ENCODE peak calls at places on chromosomes 6 and 20, in eight cellular contexts. One of them, this sample, is unnamed.

GRCh38 chr6:157638779-157639178 is 184.3 kb upstream of the SNX9 start:
- DNase-seq in activated T-helper 9 cell treated with anti-CD3 and anti-CD28 coated beads, Interleukin-2, amount 50 U/mL, for 16 hours: no peak
- DNase-seq in HEK293T: no peak
- DNase-seq in epithelial cell of esophagus: no peak
- DNase-seq in activated naive CD4-positive, alpha-beta T cell treated with anti-CD3 and anti-CD28 coated beads, Interleukin-2, amount 50 U/mL, for 72 hours: no peak
- DNase-seq in astrocyte of the hippocampus: no peak
- DNase-seq in NAMALWA: no peak
- DNase-seq in activated gamma-delta T cell treated with Interleukin-2 at 50 U/mL for 16 hours: no peak
- DNase-seq in this sample: no peak

GRCh38 chr6:152206072-152206818 is 398.8 kb downstream of the ESR1 start:
- DNase-seq in activated T-helper 9 cell treated with anti-CD3 and anti-CD28 coated beads, Interleukin-2, amount 50 U/mL, for 16 hours: peak
- DNase-seq in HEK293T: peak
- DNase-seq in epithelial cell of esophagus: peak
- DNase-seq in activated naive CD4-positive, alpha-beta T cell treated with anti-CD3 and anti-CD28 coated beads, Interleukin-2, amount 50 U/mL, for 72 hours: no peak
- DNase-seq in astrocyte of the hippocampus: no peak
- DNase-seq in NAMALWA: peak
- DNase-seq in activated gamma-delta T cell treated with Interleukin-2 at 50 U/mL for 16 hours: peak
- DNase-seq in this sample: peak

GRCh38 chr6:12605888-12606345 is 110.7 kb upstream of the PHACTR1 start:
- DNase-seq in activated T-helper 9 cell treated with anti-CD3 and anti-CD28 coated beads, Interleukin-2, amount 50 U/mL, for 16 hours: no peak
- DNase-seq in HEK293T: peak
- DNase-seq in epithelial cell of esophagus: peak
- DNase-seq in activated naive CD4-positive, alpha-beta T cell treated with anti-CD3 and anti-CD28 coated beads, Interleukin-2, amount 50 U/mL, for 72 hours: no peak
- DNase-seq in astrocyte of the hippocampus: peak
- DNase-seq in NAMALWA: peak
- DNase-seq in activated gamma-delta T cell treated with Interleukin-2 at 50 U/mL for 16 hours: no peak
- DNase-seq in this sample: peak

GRCh38 chr20:33609504-33609903 is 52.6 kb upstream of the C20orf144 start:
- DNase-seq in activated T-helper 9 cell treated with anti-CD3 and anti-CD28 coated beads, Interleukin-2, amount 50 U/mL, for 16 hours: no peak
- DNase-seq in HEK293T: no peak
- DNase-seq in epithelial cell of esophagus: no peak
- DNase-seq in activated naive CD4-positive, alpha-beta T cell treated with anti-CD3 and anti-CD28 coated beads, Interleukin-2, amount 50 U/mL, for 72 hours: no peak
- DNase-seq in astrocyte of the hippocampus: no peak
- DNase-seq in NAMALWA: no peak
- DNase-seq in activated gamma-delta T cell treated with Interleukin-2 at 50 U/mL for 16 hours: no peak
- DNase-seq in this sample: peak

GRCh38 chr6:15658345-15658744 is 4.5 kb downstream of the DTNBP1 start:
- DNase-seq in activated T-helper 9 cell treated with anti-CD3 and anti-CD28 coated beads, Interleukin-2, amount 50 U/mL, for 16 hours: no peak
- DNase-seq in HEK293T: no peak
- DNase-seq in epithelial cell of esophagus: no peak
- DNase-seq in activated naive CD4-positive, alpha-beta T cell treated with anti-CD3 and anti-CD28 coated beads, Interleukin-2, amount 50 U/mL, for 72 hours: no peak
- DNase-seq in astrocyte of the hippocampus: no peak
- DNase-seq in NAMALWA: peak
- DNase-seq in activated gamma-delta T cell treated with Interleukin-2 at 50 U/mL for 16 hours: no peak
- DNase-seq in this sample: peak

GRCh38 chr6:22035690-22036089 is 261.1 kb downstream of the PRL start:
- DNase-seq in activated T-helper 9 cell treated with anti-CD3 and anti-CD28 coated beads, Interleukin-2, amount 50 U/mL, for 16 hours: no peak
- DNase-seq in HEK293T: no peak
- DNase-seq in epithelial cell of esophagus: no peak
- DNase-seq in activated naive CD4-positive, alpha-beta T cell treated with anti-CD3 and anti-CD28 coated beads, Interleukin-2, amount 50 U/mL, for 72 hours: no peak
- DNase-seq in astrocyte of the hippocampus: no peak
- DNase-seq in NAMALWA: no peak
- DNase-seq in activated gamma-delta T cell treated with Interleukin-2 at 50 U/mL for 16 hours: no peak
- DNase-seq in this sample: no peak

GRCh38 chr20:11170565-11170964 is 496.8 kb upstream of the JAG1 start:
- DNase-seq in activated T-helper 9 cell treated with anti-CD3 and anti-CD28 coated beads, Interleukin-2, amount 50 U/mL, for 16 hours: no peak
- DNase-seq in HEK293T: no peak
- DNase-seq in epithelial cell of esophagus: no peak
- DNase-seq in activated naive CD4-positive, alpha-beta T cell treated with anti-CD3 and anti-CD28 coated beads, Interleukin-2, amount 50 U/mL, for 72 hours: no peak
- DNase-seq in astrocyte of the hippocampus: peak
- DNase-seq in NAMALWA: no peak
- DNase-seq in activated gamma-delta T cell treated with Interleukin-2 at 50 U/mL for 16 hours: no peak
- DNase-seq in this sample: no peak

GRCh38 chr6:38034269-38034914 is 214.9 kb downstream of the ZFAND3 start:
- DNase-seq in activated T-helper 9 cell treated with anti-CD3 and anti-CD28 coated beads, Interleukin-2, amount 50 U/mL, for 16 hours: no peak
- DNase-seq in HEK293T: no peak
- DNase-seq in epithelial cell of esophagus: peak
- DNase-seq in activated naive CD4-positive, alpha-beta T cell treated with anti-CD3 and anti-CD28 coated beads, Interleukin-2, amount 50 U/mL, for 72 hours: no peak
- DNase-seq in astrocyte of the hippocampus: peak
- DNase-seq in NAMALWA: peak
- DNase-seq in activated gamma-delta T cell treated with Interleukin-2 at 50 U/mL for 16 hours: no peak
- DNase-seq in this sample: peak

GRCh38 chr6:71482742-71483141 is 194.1 kb downstream of the OGFRL1 start:
- DNase-seq in activated T-helper 9 cell treated with anti-CD3 and anti-CD28 coated beads, Interleukin-2, amount 50 U/mL, for 16 hours: no peak
- DNase-seq in HEK293T: no peak
- DNase-seq in epithelial cell of esophagus: peak
- DNase-seq in activated naive CD4-positive, alpha-beta T cell treated with anti-CD3 and anti-CD28 coated beads, Interleukin-2, amount 50 U/mL, for 72 hours: no peak
- DNase-seq in astrocyte of the hippocampus: no peak
- DNase-seq in NAMALWA: no peak
- DNase-seq in activated gamma-delta T cell treated with Interleukin-2 at 50 U/mL for 16 hours: no peak
- DNase-seq in this sample: no peak

GRCh38 chr6:12440981-12441380 is 150.8 kb downstream of the EDN1 start:
- DNase-seq in activated T-helper 9 cell treated with anti-CD3 and anti-CD28 coated beads, Interleukin-2, amount 50 U/mL, for 16 hours: no peak
- DNase-seq in HEK293T: no peak
- DNase-seq in epithelial cell of esophagus: peak
- DNase-seq in activated naive CD4-positive, alpha-beta T cell treated with anti-CD3 and anti-CD28 coated beads, Interleukin-2, amount 50 U/mL, for 72 hours: no peak
- DNase-seq in astrocyte of the hippocampus: no peak
- DNase-seq in NAMALWA: no peak
- DNase-seq in activated gamma-delta T cell treated with Interleukin-2 at 50 U/mL for 16 hours: no peak
- DNase-seq in this sample: no peak

GRCh38 chr6:170201361-170201760 is 89.5 kb downstream of the DLL1 start:
- DNase-seq in activated T-helper 9 cell treated with anti-CD3 and anti-CD28 coated beads, Interleukin-2, amount 50 U/mL, for 16 hours: no peak
- DNase-seq in HEK293T: no peak
- DNase-seq in epithelial cell of esophagus: no peak
- DNase-seq in activated naive CD4-positive, alpha-beta T cell treated with anti-CD3 and anti-CD28 coated beads, Interleukin-2, amount 50 U/mL, for 72 hours: no peak
- DNase-seq in astrocyte of the hippocampus: no peak
- DNase-seq in NAMALWA: no peak
- DNase-seq in activated gamma-delta T cell treated with Interleukin-2 at 50 U/mL for 16 hours: no peak
- DNase-seq in this sample: no peak

GRCh38 chr6:22821664-22822320 is 252.4 kb downstream of the HDGFL1 start:
- DNase-seq in activated T-helper 9 cell treated with anti-CD3 and anti-CD28 coated beads, Interleukin-2, amount 50 U/mL, for 16 hours: no peak
- DNase-seq in HEK293T: no peak
- DNase-seq in epithelial cell of esophagus: no peak
- DNase-seq in activated naive CD4-positive, alpha-beta T cell treated with anti-CD3 and anti-CD28 coated beads, Interleukin-2, amount 50 U/mL, for 72 hours: no peak
- DNase-seq in astrocyte of the hippocampus: peak
- DNase-seq in NAMALWA: no peak
- DNase-seq in activated gamma-delta T cell treated with Interleukin-2 at 50 U/mL for 16 hours: no peak
- DNase-seq in this sample: no peak

GRCh38 chr6:154528286-154528915 is 17.9 kb upstream of the CNKSR3 start:
- DNase-seq in activated T-helper 9 cell treated with anti-CD3 and anti-CD28 coated beads, Interleukin-2, amount 50 U/mL, for 16 hours: no peak
- DNase-seq in HEK293T: no peak
- DNase-seq in epithelial cell of esophagus: no peak
- DNase-seq in activated naive CD4-positive, alpha-beta T cell treated with anti-CD3 and anti-CD28 coated beads, Interleukin-2, amount 50 U/mL, for 72 hours: no peak
- DNase-seq in astrocyte of the hippocampus: no peak
- DNase-seq in NAMALWA: no peak
- DNase-seq in activated gamma-delta T cell treated with Interleukin-2 at 50 U/mL for 16 hours: no peak
- DNase-seq in this sample: no peak

GRCh38 chr6:112183271-112183671 is 71.1 kb downstream of the LAMA4 start:
- DNase-seq in activated T-helper 9 cell treated with anti-CD3 and anti-CD28 coated beads, Interleukin-2, amount 50 U/mL, for 16 hours: no peak
- DNase-seq in HEK293T: no peak
- DNase-seq in epithelial cell of esophagus: no peak
- DNase-seq in activated naive CD4-positive, alpha-beta T cell treated with anti-CD3 and anti-CD28 coated beads, Interleukin-2, amount 50 U/mL, for 72 hours: no peak
- DNase-seq in astrocyte of the hippocampus: peak
- DNase-seq in NAMALWA: no peak
- DNase-seq in activated gamma-delta T cell treated with Interleukin-2 at 50 U/mL for 16 hours: no peak
- DNase-seq in this sample: no peak

GRCh38 chr6:122322824-122323223 is 76.6 kb upstream of the HSF2 start:
- DNase-seq in activated T-helper 9 cell treated with anti-CD3 and anti-CD28 coated beads, Interleukin-2, amount 50 U/mL, for 16 hours: no peak
- DNase-seq in HEK293T: no peak
- DNase-seq in epithelial cell of esophagus: peak
- DNase-seq in activated naive CD4-positive, alpha-beta T cell treated with anti-CD3 and anti-CD28 coated beads, Interleukin-2, amount 50 U/mL, for 72 hours: no peak
- DNase-seq in astrocyte of the hippocampus: peak
- DNase-seq in NAMALWA: peak
- DNase-seq in activated gamma-delta T cell treated with Interleukin-2 at 50 U/mL for 16 hours: no peak
- DNase-seq in this sample: no peak

GRCh38 chr6:1767481-1768246 is 157.9 kb downstream of the FOXC1 start:
- DNase-seq in activated T-helper 9 cell treated with anti-CD3 and anti-CD28 coated beads, Interleukin-2, amount 50 U/mL, for 16 hours: no peak
- DNase-seq in HEK293T: no peak
- DNase-seq in epithelial cell of esophagus: peak
- DNase-seq in activated naive CD4-positive, alpha-beta T cell treated with anti-CD3 and anti-CD28 coated beads, Interleukin-2, amount 50 U/mL, for 72 hours: no peak
- DNase-seq in astrocyte of the hippocampus: no peak
- DNase-seq in NAMALWA: no peak
- DNase-seq in activated gamma-delta T cell treated with Interleukin-2 at 50 U/mL for 16 hours: no peak
- DNase-seq in this sample: no peak

GRCh38 chr6:51579013-51579412 is 508.4 kb downstream of the PKHD1 start:
- DNase-seq in activated T-helper 9 cell treated with anti-CD3 and anti-CD28 coated beads, Interleukin-2, amount 50 U/mL, for 16 hours: no peak
- DNase-seq in HEK293T: no peak
- DNase-seq in epithelial cell of esophagus: no peak
- DNase-seq in activated naive CD4-positive, alpha-beta T cell treated with anti-CD3 and anti-CD28 coated beads, Interleukin-2, amount 50 U/mL, for 72 hours: no peak
- DNase-seq in astrocyte of the hippocampus: no peak
- DNase-seq in NAMALWA: no peak
- DNase-seq in activated gamma-delta T cell treated with Interleukin-2 at 50 U/mL for 16 hours: no peak
- DNase-seq in this sample: no peak

GRCh38 chr6:99868074-99868702 is 125.8 kb downstream of the MCHR2 start:
- DNase-seq in activated T-helper 9 cell treated with anti-CD3 and anti-CD28 coated beads, Interleukin-2, amount 50 U/mL, for 16 hours: peak
- DNase-seq in HEK293T: peak
- DNase-seq in epithelial cell of esophagus: peak
- DNase-seq in activated naive CD4-positive, alpha-beta T cell treated with anti-CD3 and anti-CD28 coated beads, Interleukin-2, amount 50 U/mL, for 72 hours: no peak
- DNase-seq in astrocyte of the hippocampus: peak
- DNase-seq in NAMALWA: peak
- DNase-seq in activated gamma-delta T cell treated with Interleukin-2 at 50 U/mL for 16 hours: peak
- DNase-seq in this sample: peak

GRCh38 chr20:52004720-52005119 is 186.9 kb downstream of the ZFP64 start:
- DNase-seq in activated T-helper 9 cell treated with anti-CD3 and anti-CD28 coated beads, Interleukin-2, amount 50 U/mL, for 16 hours: no peak
- DNase-seq in HEK293T: no peak
- DNase-seq in epithelial cell of esophagus: peak
- DNase-seq in activated naive CD4-positive, alpha-beta T cell treated with anti-CD3 and anti-CD28 coated beads, Interleukin-2, amount 50 U/mL, for 72 hours: no peak
- DNase-seq in astrocyte of the hippocampus: no peak
- DNase-seq in NAMALWA: no peak
- DNase-seq in activated gamma-delta T cell treated with Interleukin-2 at 50 U/mL for 16 hours: no peak
- DNase-seq in this sample: no peak

GRCh38 chr20:13338999-13339411 is 117.9 kb downstream of the ISM1 start:
- DNase-seq in activated T-helper 9 cell treated with anti-CD3 and anti-CD28 coated beads, Interleukin-2, amount 50 U/mL, for 16 hours: no peak
- DNase-seq in HEK293T: no peak
- DNase-seq in epithelial cell of esophagus: no peak
- DNase-seq in activated naive CD4-positive, alpha-beta T cell treated with anti-CD3 and anti-CD28 coated beads, Interleukin-2, amount 50 U/mL, for 72 hours: no peak
- DNase-seq in astrocyte of the hippocampus: no peak
- DNase-seq in NAMALWA: no peak
- DNase-seq in activated gamma-delta T cell treated with Interleukin-2 at 50 U/mL for 16 hours: no peak
- DNase-seq in this sample: no peak

GRCh38 chr20:11569163-11569562 is 348.5 kb upstream of the BTBD3 start:
- DNase-seq in activated T-helper 9 cell treated with anti-CD3 and anti-CD28 coated beads, Interleukin-2, amount 50 U/mL, for 16 hours: no peak
- DNase-seq in HEK293T: no peak
- DNase-seq in epithelial cell of esophagus: no peak
- DNase-seq in activated naive CD4-positive, alpha-beta T cell treated with anti-CD3 and anti-CD28 coated beads, Interleukin-2, amount 50 U/mL, for 72 hours: no peak
- DNase-seq in astrocyte of the hippocampus: no peak
- DNase-seq in NAMALWA: no peak
- DNase-seq in activated gamma-delta T cell treated with Interleukin-2 at 50 U/mL for 16 hours: no peak
- DNase-seq in this sample: no peak

GRCh38 chr6:159427335-159427734 is 258.1 kb downstream of the FNDC1 start:
- DNase-seq in activated T-helper 9 cell treated with anti-CD3 and anti-CD28 coated beads, Interleukin-2, amount 50 U/mL, for 16 hours: no peak
- DNase-seq in HEK293T: no peak
- DNase-seq in epithelial cell of esophagus: no peak
- DNase-seq in activated naive CD4-positive, alpha-beta T cell treated with anti-CD3 and anti-CD28 coated beads, Interleukin-2, amount 50 U/mL, for 72 hours: no peak
- DNase-seq in astrocyte of the hippocampus: no peak
- DNase-seq in NAMALWA: no peak
- DNase-seq in activated gamma-delta T cell treated with Interleukin-2 at 50 U/mL for 16 hours: no peak
- DNase-seq in this sample: no peak

GRCh38 chr20:47453167-47453782 is 48.4 kb upstream of the NCOA3 start:
- DNase-seq in activated T-helper 9 cell treated with anti-CD3 and anti-CD28 coated beads, Interleukin-2, amount 50 U/mL, for 16 hours: peak
- DNase-seq in HEK293T: no peak
- DNase-seq in epithelial cell of esophagus: peak
- DNase-seq in activated naive CD4-positive, alpha-beta T cell treated with anti-CD3 and anti-CD28 coated beads, Interleukin-2, amount 50 U/mL, for 72 hours: peak
- DNase-seq in astrocyte of the hippocampus: peak
- DNase-seq in NAMALWA: no peak
- DNase-seq in activated gamma-delta T cell treated with Interleukin-2 at 50 U/mL for 16 hours: no peak
- DNase-seq in this sample: no peak

GRCh38 chr20:29873946-29874345 is 1383.5 kb upstream of the DEFB115 start:
- DNase-seq in activated T-helper 9 cell treated with anti-CD3 and anti-CD28 coated beads, Interleukin-2, amount 50 U/mL, for 16 hours: no peak
- DNase-seq in HEK293T: no peak
- DNase-seq in epithelial cell of esophagus: peak
- DNase-seq in activated naive CD4-positive, alpha-beta T cell treated with anti-CD3 and anti-CD28 coated beads, Interleukin-2, amount 50 U/mL, for 72 hours: no peak
- DNase-seq in astrocyte of the hippocampus: peak
- DNase-seq in NAMALWA: peak
- DNase-seq in activated gamma-delta T cell treated with Interleukin-2 at 50 U/mL for 16 hours: peak
- DNase-seq in this sample: no peak

GRCh38 chr6:126217497-126217896 is 122.4 kb upstream of the CENPW start:
- DNase-seq in activated T-helper 9 cell treated with anti-CD3 and anti-CD28 coated beads, Interleukin-2, amount 50 U/mL, for 16 hours: no peak
- DNase-seq in HEK293T: no peak
- DNase-seq in epithelial cell of esophagus: peak
- DNase-seq in activated naive CD4-positive, alpha-beta T cell treated with anti-CD3 and anti-CD28 coated beads, Interleukin-2, amount 50 U/mL, for 72 hours: no peak
- DNase-seq in astrocyte of the hippocampus: no peak
- DNase-seq in NAMALWA: no peak
- DNase-seq in activated gamma-delta T cell treated with Interleukin-2 at 50 U/mL for 16 hours: no peak
- DNase-seq in this sample: no peak

GRCh38 chr6:2029130-2029794 is 216.1 kb downstream of the GMDS start:
- DNase-seq in activated T-helper 9 cell treated with anti-CD3 and anti-CD28 coated beads, Interleukin-2, amount 50 U/mL, for 16 hours: no peak
- DNase-seq in HEK293T: no peak
- DNase-seq in epithelial cell of esophagus: peak
- DNase-seq in activated naive CD4-positive, alpha-beta T cell treated with anti-CD3 and anti-CD28 coated beads, Interleukin-2, amount 50 U/mL, for 72 hours: no peak
- DNase-seq in astrocyte of the hippocampus: no peak
- DNase-seq in NAMALWA: no peak
- DNase-seq in activated gamma-delta T cell treated with Interleukin-2 at 50 U/mL for 16 hours: no peak
- DNase-seq in this sample: no peak

GRCh38 chr20:63978319-63979220 is 872 bp downstream of the SAMD10 start:
- DNase-seq in activated T-helper 9 cell treated with anti-CD3 and anti-CD28 coated beads, Interleukin-2, amount 50 U/mL, for 16 hours: peak
- DNase-seq in HEK293T: peak
- DNase-seq in epithelial cell of esophagus: peak
- DNase-seq in activated naive CD4-positive, alpha-beta T cell treated with anti-CD3 and anti-CD28 coated beads, Interleukin-2, amount 50 U/mL, for 72 hours: peak
- DNase-seq in astrocyte of the hippocampus: peak
- DNase-seq in NAMALWA: peak
- DNase-seq in activated gamma-delta T cell treated with Interleukin-2 at 50 U/mL for 16 hours: peak
- DNase-seq in this sample: peak

GRCh38 chr20:62666736-62667529 is 24.6 kb downstream of the SLCO4A1 start:
- DNase-seq in activated T-helper 9 cell treated with anti-CD3 and anti-CD28 coated beads, Interleukin-2, amount 50 U/mL, for 16 hours: no peak
- DNase-seq in HEK293T: no peak
- DNase-seq in epithelial cell of esophagus: peak
- DNase-seq in activated naive CD4-positive, alpha-beta T cell treated with anti-CD3 and anti-CD28 coated beads, Interleukin-2, amount 50 U/mL, for 72 hours: no peak
- DNase-seq in astrocyte of the hippocampus: peak
- DNase-seq in NAMALWA: no peak
- DNase-seq in activated gamma-delta T cell treated with Interleukin-2 at 50 U/mL for 16 hours: no peak
- DNase-seq in this sample: no peak

GRCh38 chr6:106473807-106474206 is 113.3 kb downstream of the CRYBG1 start:
- DNase-seq in activated T-helper 9 cell treated with anti-CD3 and anti-CD28 coated beads, Interleukin-2, amount 50 U/mL, for 16 hours: no peak
- DNase-seq in HEK293T: no peak
- DNase-seq in epithelial cell of esophagus: peak
- DNase-seq in activated naive CD4-positive, alpha-beta T cell treated with anti-CD3 and anti-CD28 coated beads, Interleukin-2, amount 50 U/mL, for 72 hours: no peak
- DNase-seq in astrocyte of the hippocampus: peak
- DNase-seq in NAMALWA: no peak
- DNase-seq in activated gamma-delta T cell treated with Interleukin-2 at 50 U/mL for 16 hours: no peak
- DNase-seq in this sample: no peak

GRCh38 chr20:58926802-58927489 is 54.1 kb upstream of the NELFCD start:
- DNase-seq in activated T-helper 9 cell treated with anti-CD3 and anti-CD28 coated beads, Interleukin-2, amount 50 U/mL, for 16 hours: no peak
- DNase-seq in HEK293T: no peak
- DNase-seq in epithelial cell of esophagus: no peak
- DNase-seq in activated naive CD4-positive, alpha-beta T cell treated with anti-CD3 and anti-CD28 coated beads, Interleukin-2, amount 50 U/mL, for 72 hours: no peak
- DNase-seq in astrocyte of the hippocampus: no peak
- DNase-seq in NAMALWA: no peak
- DNase-seq in activated gamma-delta T cell treated with Interleukin-2 at 50 U/mL for 16 hours: no peak
- DNase-seq in this sample: no peak

GRCh38 chr6:115643762-115644161 is 416.9 kb downstream of the FRK start:
- DNase-seq in activated T-helper 9 cell treated with anti-CD3 and anti-CD28 coated beads, Interleukin-2, amount 50 U/mL, for 16 hours: no peak
- DNase-seq in HEK293T: peak
- DNase-seq in epithelial cell of esophagus: peak
- DNase-seq in activated naive CD4-positive, alpha-beta T cell treated with anti-CD3 and anti-CD28 coated beads, Interleukin-2, amount 50 U/mL, for 72 hours: no peak
- DNase-seq in astrocyte of the hippocampus: peak
- DNase-seq in NAMALWA: no peak
- DNase-seq in activated gamma-delta T cell treated with Interleukin-2 at 50 U/mL for 16 hours: no peak
- DNase-seq in this sample: no peak

GRCh38 chr6:170211404-170212025 is 79.4 kb downstream of the DLL1 start:
- DNase-seq in activated T-helper 9 cell treated with anti-CD3 and anti-CD28 coated beads, Interleukin-2, amount 50 U/mL, for 16 hours: no peak
- DNase-seq in HEK293T: no peak
- DNase-seq in epithelial cell of esophagus: no peak
- DNase-seq in activated naive CD4-positive, alpha-beta T cell treated with anti-CD3 and anti-CD28 coated beads, Interleukin-2, amount 50 U/mL, for 72 hours: peak
- DNase-seq in astrocyte of the hippocampus: no peak
- DNase-seq in NAMALWA: no peak
- DNase-seq in activated gamma-delta T cell treated with Interleukin-2 at 50 U/mL for 16 hours: no peak
- DNase-seq in this sample: no peak

GRCh38 chr6:107989166-107990094 is 31.4 kb upstream of the SEC63 start:
- DNase-seq in activated T-helper 9 cell treated with anti-CD3 and anti-CD28 coated beads, Interleukin-2, amount 50 U/mL, for 16 hours: no peak
- DNase-seq in HEK293T: no peak
- DNase-seq in epithelial cell of esophagus: no peak
- DNase-seq in activated naive CD4-positive, alpha-beta T cell treated with anti-CD3 and anti-CD28 coated beads, Interleukin-2, amount 50 U/mL, for 72 hours: no peak
- DNase-seq in astrocyte of the hippocampus: no peak
- DNase-seq in NAMALWA: no peak
- DNase-seq in activated gamma-delta T cell treated with Interleukin-2 at 50 U/mL for 16 hours: no peak
- DNase-seq in this sample: no peak

GRCh38 chr6:53854843-53855567 is 60.2 kb downstream of the LRRC1 start:
- DNase-seq in activated T-helper 9 cell treated with anti-CD3 and anti-CD28 coated beads, Interleukin-2, amount 50 U/mL, for 16 hours: no peak
- DNase-seq in HEK293T: no peak
- DNase-seq in epithelial cell of esophagus: peak
- DNase-seq in activated naive CD4-positive, alpha-beta T cell treated with anti-CD3 and anti-CD28 coated beads, Interleukin-2, amount 50 U/mL, for 72 hours: no peak
- DNase-seq in astrocyte of the hippocampus: no peak
- DNase-seq in NAMALWA: no peak
- DNase-seq in activated gamma-delta T cell treated with Interleukin-2 at 50 U/mL for 16 hours: no peak
- DNase-seq in this sample: no peak